ENCODE peak calls at places on chromosomes 13 and 19, in six cellular contexts. L, Z, O, Q, C and J are unnamed samples. For H3K4me1, the result is how much of the 10 kb centered on the place peaks cover.

GRCh38 chr19:12943437-12944044 is 2.1 kb upstream of the RAD23A start:
- DNase-seq in O (no peak), Z (no peak), C (no peak), L (no peak), Q (no peak), J (no peak)

GRCh38 chr13:26785845-26786630 is 25.5 kb upstream of the GPR12 start:
- DNase-seq in L (no peak), O (peak), C (peak), Q (peak), Z (peak), J (no peak)

GRCh38 chr13:21997726-21998125 is 326.9 kb downstream of the FGF9 start:
- DNase-seq in O (no peak), C (no peak), Z (no peak), L (no peak), Q (no peak), J (no peak)

GRCh38 chr13:71867101-71867814 is at the start of gene DACH1:
- DNase-seq in O (peak), L (peak), C (no peak), Q (peak), Z (no peak), J (peak)

GRCh38 chr19:18496167-18496979 is 25.5 kb downstream of the ELL start:
- DNase-seq in O (no peak), Q (no peak), L (peak), C (no peak), Z (peak), J (no peak)

GRCh38 chr13:49641810-49642291 is 13.5 kb downstream of the ARL11 start:
- DNase-seq in C (no peak), Q (peak), O (peak), L (peak), Z (no peak), J (peak)

GRCh38 chr13:76148374-76148773 is 512.2 kb downstream of the LMO7 start:
- DNase-seq in C (no peak), O (no peak), Z (no peak), Q (no peak), L (peak), J (no peak)

GRCh38 chr19:53076984-53077383 is 26.2 kb downstream of the ZNF160 start:
- DNase-seq in Z (no peak), C (peak), Q (no peak), L (peak), O (peak), J (no peak)

GRCh38 chr13:45132384-45133064 is 12.2 kb downstream of the GTF2F2 start:
- DNase-seq in Q (no peak), O (no peak), Z (no peak), L (no peak), C (peak), J (no peak)

GRCh38 chr19:51421229-51422052 is 4.0 kb upstream of the SIGLEC10 start:
- DNase-seq in L (no peak), Z (peak), O (no peak), Q (no peak), C (no peak), J (no peak)

GRCh38 chr13:79128158-79128557 is 277.9 kb downstream of the RBM26 start:
- DNase-seq in Q (no peak), L (peak), O (peak), C (no peak), Z (no peak), J (no peak)

GRCh38 chr19:10927691-10928562 is 512 bp downstream of the YIPF2 start:
- DNase-seq in Q (no peak), Z (no peak), L (peak), C (no peak), O (no peak), J (no peak)

GRCh38 chr13:21050288-21051197 is 10.8 kb downstream of the LATS2 start:
- DNase-seq in L (peak), Z (no peak), Q (no peak), O (no peak), C (no peak), J (no peak)

GRCh38 chr13:73967397-73968165 is 166.6 kb downstream of the KLF12 start:
- DNase-seq in Z (no peak), L (no peak), Q (no peak), C (peak), O (no peak), J (no peak)

GRCh38 chr13:78875792-78876580 is 217.0 kb upstream of the OBI1 start:
- DNase-seq in L (no peak), C (peak), O (peak), Z (no peak), Q (no peak), J (no peak)

GRCh38 chr19:58518261-58519086 is 1.1 kb downstream of the ZBTB45 start:
- DNase-seq in Z (no peak), O (no peak), C (peak), Q (no peak), L (peak), J (no peak)

GRCh38 chr19:10086904-10087256 is 763 bp downstream of the SHFL start:
- DNase-seq in Z (peak), L (peak), O (no peak), Q (no peak), C (no peak), J (no peak)

GRCh38 chr19:21138130-21138529 is 3.7 kb upstream of the ZNF431 start:
- DNase-seq in C (no peak), O (no peak), L (no peak), Z (no peak), Q (no peak), J (no peak)

GRCh38 chr19:367561-367960 is 23.0 kb upstream of the MIER2 start:
- DNase-seq in L (no peak), Q (no peak), Z (no peak), O (no peak), C (no peak), J (no peak)

GRCh38 chr19:3606174-3606689 is 443 bp downstream of the TBXA2R start:
- DNase-seq in O (no peak), C (no peak), L (peak), Z (no peak), Q (peak), J (no peak)

GRCh38 chr19:14475251-14476073 is at the start of gene PTGER1:
- DNase-seq in O (peak), C (no peak), Q (peak), Z (no peak), L (peak), J (no peak)

GRCh38 chr19:39937094-39937493 is 2.7 kb upstream of the FCGBP start:
- DNase-seq in Q (no peak), L (no peak), Z (no peak), C (no peak), O (no peak), J (no peak)

GRCh38 chr13:28983661-28984060 is 163.5 kb downstream of the MTUS2 start:
- DNase-seq in L (no peak), Q (no peak), O (no peak), Z (no peak), C (no peak), J (no peak)

GRCh38 chr13:44305216-44305615 is 68.4 kb upstream of the SERP2 start:
- DNase-seq in Q (no peak), L (no peak), Z (no peak), C (no peak), O (no peak), J (no peak)

GRCh38 chr13:27450921-27451461 is 627 bp upstream of the MTIF3 start:
- DNase-seq in L (peak), Q (peak), Z (peak), C (peak), O (peak), J (no peak)

GRCh38 chr19:17309962-17310461 is 649 bp downstream of the DDA1 start:
- DNase-seq in O (no peak), L (peak), Z (no peak), Q (no peak), C (no peak), J (no peak)
- H3K4me1 ChIP-seq in O (under half), L (under half), Z (under half), Q (half or more), C (under half), J (under half)

GRCh38 chr13:35598233-35598632 is 121.7 kb upstream of the MAB21L1 start:
- DNase-seq in O (peak), Q (no peak), Z (no peak), C (no peak), L (peak), J (no peak)

GRCh38 chr13:35597451-35597850 is 121.0 kb upstream of the MAB21L1 start:
- DNase-seq in Z (no peak), L (no peak), C (no peak), Q (no peak), O (no peak), J (no peak)

GRCh38 chr13:35598790-35599369 is 122.4 kb upstream of the MAB21L1 start:
- DNase-seq in C (no peak), Q (no peak), Z (no peak), O (peak), L (peak), J (no peak)

GRCh38 chr13:35600137-35600536 is 123.6 kb upstream of the MAB21L1 start:
- DNase-seq in L (peak), O (peak), C (no peak), Q (no peak), Z (no peak), J (no peak)

GRCh38 chr13:35599385-35599784 is 122.9 kb upstream of the MAB21L1 start:
- DNase-seq in Z (no peak), C (no peak), O (peak), L (peak), Q (no peak), J (no peak)
- H3K4me1 ChIP-seq in Z (under half), C (under half), O (under half), L (under half), Q (under half), J (under half)

DNA sequence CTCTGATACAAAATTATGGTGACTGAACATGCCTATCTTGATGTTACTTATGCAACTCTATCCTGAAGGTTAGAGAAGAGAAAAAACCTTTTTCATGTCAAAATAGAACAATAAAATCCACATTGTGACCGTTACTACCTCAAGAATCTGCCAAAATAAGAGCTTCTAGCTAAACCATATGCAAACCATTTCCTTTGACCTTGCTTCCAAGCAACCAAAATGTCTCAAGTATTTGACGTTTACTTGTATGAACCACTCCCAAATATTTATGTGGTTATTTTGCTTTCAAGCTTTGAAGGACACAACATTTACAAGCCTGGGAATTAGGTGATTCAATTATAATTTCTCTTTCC is 13.9 kb downstream of the FOXO1 start:
- DNase-seq in Q (no peak), Z (no peak), L (no peak), C (peak), O (no peak), J (no peak)
- H3K4me1 ChIP-seq in Q (half or more), Z (half or more), L (under half), C (half or more), O (under half), J (under half)

DNA sequence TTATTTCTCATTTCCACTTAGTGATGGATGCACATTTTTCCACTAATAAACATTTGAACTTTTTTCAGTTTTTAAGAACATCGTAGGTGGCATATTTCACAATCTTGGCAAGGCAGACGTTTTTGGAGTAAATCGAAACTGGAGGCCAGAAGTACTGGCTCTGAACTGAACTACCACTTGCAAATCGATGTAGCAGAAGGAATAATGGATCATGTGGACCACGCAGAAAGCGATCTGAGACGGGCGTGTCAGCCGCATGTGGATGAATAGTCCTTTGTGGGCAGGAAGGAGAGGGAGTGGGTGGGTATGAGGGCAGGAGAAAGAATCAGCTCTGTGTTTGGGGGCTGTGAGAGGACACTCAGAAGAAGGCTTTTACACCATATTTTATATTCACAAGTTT is 90.4 kb downstream of the COL4A2 start:
- DNase-seq in L (peak), C (no peak), Q (no peak), O (no peak), Z (no peak), J (no peak)
- H3K4me1 ChIP-seq in L (half or more), C (under half), Q (under half), O (under half), Z (under half), J (under half)

DNA sequence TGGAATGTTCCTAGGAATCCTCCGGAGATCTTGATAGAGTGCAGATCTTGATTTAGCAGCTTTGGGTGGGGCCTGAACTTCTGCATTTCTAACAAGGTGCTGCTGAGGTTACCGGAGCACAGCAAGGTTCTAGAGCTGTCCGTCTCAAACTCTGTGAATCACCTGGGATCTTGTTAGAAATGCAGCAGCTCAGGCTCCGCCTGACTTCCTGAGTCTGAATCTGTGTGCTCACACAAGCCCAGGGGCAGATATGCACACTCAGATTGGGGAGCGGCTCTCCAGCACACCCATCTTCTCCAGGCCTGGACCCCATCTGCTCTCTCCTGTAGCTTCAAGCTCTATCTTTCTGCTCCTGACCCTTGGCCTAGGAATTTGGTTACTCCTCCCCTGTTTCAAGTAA is 3.5 kb upstream of the TEX26 start:
- DNase-seq in Q (no peak), Z (no peak), O (no peak), L (no peak), C (no peak), J (no peak)
- H3K4me1 ChIP-seq in Q (under half), Z (under half), O (under half), L (under half), C (under half), J (half or more)

DNA sequence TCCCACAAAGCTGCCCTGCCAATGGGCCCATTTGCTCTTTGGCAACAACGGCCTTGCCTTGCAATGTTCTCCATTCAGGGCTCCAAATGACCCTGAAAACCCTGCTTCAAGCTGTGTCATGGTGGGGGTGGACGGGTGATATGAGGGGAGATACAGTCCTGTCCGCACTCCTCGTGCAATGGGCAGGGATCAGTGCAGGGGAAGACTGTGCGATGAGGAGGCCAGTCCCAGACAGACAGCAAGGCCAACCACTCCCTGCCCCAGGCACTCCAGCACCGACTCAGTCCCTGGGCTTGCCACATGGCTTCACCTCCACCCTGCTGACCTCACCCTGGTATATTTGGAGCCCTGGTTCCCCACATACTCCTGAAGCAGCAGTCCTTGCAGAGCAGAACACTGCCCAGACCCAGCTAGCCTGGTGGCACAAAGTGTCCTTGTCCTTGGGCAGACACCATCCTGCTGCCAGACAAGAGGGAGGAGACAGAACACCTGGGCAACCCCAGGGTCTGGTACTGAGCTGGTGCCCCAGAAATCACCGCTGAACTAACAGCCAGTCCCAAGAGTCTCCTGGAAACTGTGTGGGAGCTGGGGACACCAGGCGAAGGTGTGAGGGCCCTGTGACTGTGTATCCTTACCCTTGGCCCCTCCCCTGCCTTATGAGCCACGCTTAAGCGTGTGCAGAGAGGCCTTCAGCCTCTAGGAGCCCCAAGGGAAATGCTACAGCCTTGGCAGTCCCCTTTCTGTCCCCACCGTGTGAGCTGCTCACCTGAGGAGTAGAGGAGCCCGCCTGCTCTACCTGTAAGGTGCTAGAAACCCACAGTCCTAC is 9.1 kb upstream of the SLC35E1 start:
- DNase-seq in Q (no peak), L (peak), C (no peak), O (no peak), Z (no peak), J (no peak)
- H3K4me1 ChIP-seq in Q (half or more), L (under half), C (half or more), O (under half), Z (under half), J (half or more)